ENCODE peak calls at places on chromosomes 1 and 21, in eight cellular contexts. H, L, F, T, Q, J, D and Y are unnamed samples.

GRCh38 chr1:156689035-156689959 is 12.1 kb upstream of the NES start:
- DNase-seq in H (peak), L (no peak), F (no peak), T (peak), Q (peak), J (no peak), D (peak), Y (peak)

GRCh38 chr1:15956150-15956549 is 19.8 kb downstream of the ZBTB17 start:
- DNase-seq in H (peak), L (no peak), F (no peak), T (peak), Q (no peak), J (no peak), D (peak), Y (peak)

GRCh38 chr1:30058966-30059365 is 664.4 kb downstream of the MATN1 start:
- DNase-seq in H (peak), L (no peak), F (peak), T (peak), Q (no peak), J (peak), D (peak), Y (peak)

GRCh38 chr1:202811296-202812175 is 782 bp downstream of the PCAT6 start:
- DNase-seq in H (peak), L (no peak), F (no peak), T (peak), Q (peak), J (no peak), D (no peak), Y (no peak)

GRCh38 chr1:215749423-215749822 is 182.3 kb downstream of the KCTD3 start:
- DNase-seq in H (peak), L (no peak), F (peak), T (peak), Q (no peak), J (peak), D (peak), Y (peak)

GRCh38 chr21:21750124-21750825 is 752.1 kb downstream of the NCAM2 start:
- DNase-seq in H (no peak), L (no peak), F (no peak), T (peak), Q (no peak), J (no peak), D (no peak), Y (no peak)

GRCh38 chr1:225772323-225772768 is 5.3 kb upstream of the SRP9 start:
- DNase-seq in H (peak), L (peak), F (peak), T (peak), Q (peak), J (no peak), D (peak), Y (peak)

GRCh38 chr1:32352831-32353383 is 9.4 kb downstream of the FAM229A start:
- DNase-seq in H (no peak), L (no peak), F (no peak), T (no peak), Q (no peak), J (no peak), D (peak), Y (no peak)

GRCh38 chr1:213409971-213410370 is 358.9 kb downstream of the RPS6KC1 start:
- DNase-seq in H (no peak), L (no peak), F (no peak), T (no peak), Q (no peak), J (no peak), D (no peak), Y (no peak)

GRCh38 chr1:34787461-34788420 is 5.1 kb upstream of the GJA4 start:
- DNase-seq in H (peak), L (no peak), F (no peak), T (peak), Q (no peak), J (peak), D (peak), Y (no peak)

GRCh38 chr21:44557491-44558328 is 885 bp downstream of the KRTAP10-3 start:
- DNase-seq in H (no peak), L (no peak), F (no peak), T (no peak), Q (no peak), J (no peak), D (no peak), Y (no peak)

GRCh38 chr1:201877877-201878339 is 10.8 kb upstream of the SHISA4 start:
- DNase-seq in H (peak), L (no peak), F (no peak), T (peak), Q (no peak), J (no peak), D (peak), Y (peak)

GRCh38 chr21:36127250-36127904 is 7.5 kb upstream of the CBR3 start:
- DNase-seq in H (no peak), L (no peak), F (no peak), T (no peak), Q (no peak), J (no peak), D (no peak), Y (no peak)

GRCh38 chr21:36126621-36127110 is 8.2 kb upstream of the CBR3 start:
- DNase-seq in H (no peak), L (no peak), F (no peak), T (no peak), Q (no peak), J (no peak), D (no peak), Y (no peak)

GRCh38 chr21:36127977-36128376 is 6.9 kb upstream of the CBR3 start:
- DNase-seq in H (no peak), L (no peak), F (no peak), T (no peak), Q (no peak), J (no peak), D (no peak), Y (no peak)

GRCh38 chr21:36126166-36126565 is 8.7 kb upstream of the CBR3 start:
- DNase-seq in H (peak), L (no peak), F (no peak), T (peak), Q (no peak), J (no peak), D (no peak), Y (peak)

GRCh38 chr21:36129219-36129618 is 5.7 kb upstream of the CBR3 start:
- DNase-seq in H (no peak), L (no peak), F (no peak), T (no peak), Q (no peak), J (no peak), D (no peak), Y (no peak)
- H3K4me3 ChIP-seq in H (no peak), L (no peak), F (no peak), T (no peak), Q (no peak), J (no peak), D (no peak), Y (no peak)

DNA sequence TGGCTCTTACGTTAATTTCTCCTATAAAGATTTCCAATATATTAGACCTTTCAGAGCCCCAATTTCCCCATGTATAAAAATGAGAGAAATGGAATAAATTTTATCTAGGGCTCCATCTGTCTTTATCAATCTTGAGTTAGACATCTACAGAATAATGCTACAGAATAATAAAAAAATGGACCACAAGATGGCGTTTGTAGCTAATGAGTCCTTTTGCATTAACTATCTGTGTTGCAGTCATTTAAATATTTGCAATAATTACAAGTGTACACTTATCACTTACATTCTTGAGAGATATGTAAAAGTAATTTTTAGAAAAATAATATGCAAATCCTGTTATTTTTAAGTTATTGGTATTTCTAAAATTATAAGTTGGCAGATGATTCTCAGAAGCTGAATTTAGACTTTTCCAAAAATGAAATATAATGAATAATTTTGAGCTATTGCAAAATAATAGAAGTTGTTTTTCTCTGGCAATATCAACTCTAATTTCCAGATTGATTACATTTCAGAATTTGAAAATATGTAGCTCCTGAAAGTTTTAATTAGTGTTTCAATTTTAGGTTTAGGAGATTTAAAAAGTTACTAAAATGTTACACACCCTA is 87.7 kb downstream of the SNX7 start:
- DNase-seq in H (peak), L (no peak), F (no peak), T (peak), Q (no peak), J (no peak), D (peak), Y (peak)
- TF ChIP-seq CTCF in H (peak), L (no peak), F (peak), T (peak), Q (peak), J (peak), D (peak), Y (peak)

GRCh38 chr1:64245495-64245894 is 42.1 kb downstream of the UBE2U start:
- DNase-seq in H (no peak), L (no peak), F (no peak), T (no peak), Q (no peak), J (no peak), D (no peak), Y (no peak)

GRCh38 chr1:64241069-64241468 is 37.6 kb downstream of the UBE2U start:
- DNase-seq in H (no peak), L (no peak), F (no peak), T (no peak), Q (no peak), J (no peak), D (no peak), Y (no peak)

GRCh38 chr1:64246294-64246917 is 43.0 kb downstream of the UBE2U start:
- DNase-seq in H (peak), L (no peak), F (no peak), T (peak), Q (no peak), J (no peak), D (peak), Y (peak)

GRCh38 chr1:64242895-64243756 is 39.7 kb downstream of the UBE2U start:
- DNase-seq in H (peak), L (no peak), F (peak), T (peak), Q (no peak), J (no peak), D (peak), Y (peak)

GRCh38 chr1:64243757-64244080 is 40.3 kb downstream of the UBE2U start:
- DNase-seq in H (no peak), L (no peak), F (no peak), T (no peak), Q (no peak), J (no peak), D (no peak), Y (no peak)
- H3K4me3 ChIP-seq in H (no peak), L (no peak), F (no peak), T (no peak), Q (no peak), J (no peak), D (no peak), Y (no peak)

DNA sequence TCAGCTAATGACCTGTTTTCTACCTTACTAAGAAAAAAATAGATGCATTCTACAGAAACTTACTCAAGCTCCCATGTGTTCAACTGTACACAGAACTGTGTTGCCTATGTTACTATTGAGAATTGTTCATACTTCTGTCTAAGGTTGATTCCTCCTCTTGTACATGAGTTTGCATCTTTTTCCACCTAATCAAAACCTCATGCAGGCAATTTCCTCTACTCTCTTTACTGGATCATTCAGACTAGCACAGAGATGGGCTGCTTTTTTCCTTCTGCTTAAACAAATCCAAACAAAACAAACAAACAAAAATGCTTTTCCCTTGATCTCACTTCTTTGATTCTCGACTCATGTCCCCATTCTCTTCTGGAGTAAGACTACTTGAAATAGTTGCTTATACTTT is 58.8 kb upstream of the PTGFR start:
- DNase-seq in H (no peak), L (no peak), F (no peak), T (peak), Q (no peak), J (no peak), D (peak), Y (no peak)
- TF ChIP-seq CTCF in H (no peak), L (no peak), F (no peak), T (no peak), Q (no peak), J (no peak), D (no peak), Y (no peak)

GRCh38 chr1:193408782-193409293 is 222.4 kb upstream of the B3GALT2 start:
- DNase-seq in H (peak), L (no peak), F (peak), T (peak), Q (peak), J (peak), D (peak), Y (peak)
- H3K4me3 ChIP-seq in H (peak), L (no peak), F (peak), T (peak), Q (peak), J (no peak), D (no peak), Y (peak)